ENCODE peak calls at places on chromosomes 13 and 19, in seven cellular contexts. G, P, H, S, N, J and K are unnamed samples.

GRCh38 chr19:45508931-45509691 is 1.8 kb downstream of the VASP start:
- DNase-seq in G (peak; percentile 96), P (peak; percentile 69), H (peak; percentile 75), S (peak; percentile 80), N (peak; percentile 66), J (no peak), K (peak; percentile 74)

GRCh38 chr19:48967346-48968178 is 2.5 kb downstream of the FTL start:
- DNase-seq in G (no peak), P (peak; percentile 58), H (peak; percentile 50), S (peak; percentile 71), N (peak; percentile 67), J (no peak), K (peak; percentile 74)

GRCh38 chr13:107545946-107546502 is 669.3 kb downstream of the LIG4 start:
- DNase-seq in G (no peak), P (no peak), H (no peak), S (no peak), N (no peak), J (no peak), K (no peak)

GRCh38 chr13:22372261-22372660 is 701.4 kb downstream of the FGF9 start:
- DNase-seq in G (no peak), P (no peak), H (no peak), S (no peak), N (no peak), J (no peak), K (no peak)

GRCh38 chr13:44305845-44306244 is 67.8 kb upstream of the SERP2 start:
- DNase-seq in G (no peak), P (peak; percentile 14), H (peak; percentile 29), S (no peak), N (peak; percentile 67), J (no peak), K (no peak)

GRCh38 chr13:99741979-99742378 is 229.6 kb downstream of the ZIC5 start:
- DNase-seq in G (no peak), P (no peak), H (no peak), S (no peak), N (no peak), J (no peak), K (no peak)

GRCh38 chr13:67156718-67157049 is 73.5 kb downstream of the PCDH9 start:
- DNase-seq in G (no peak), P (no peak), H (no peak), S (no peak), N (no peak), J (no peak), K (no peak)

GRCh38 chr13:43698743-43699142 is 88.0 kb downstream of the ENOX1 start:
- DNase-seq in G (no peak), P (peak; percentile 69), H (peak; percentile 4), S (no peak), N (peak; percentile 73), J (no peak), K (peak; percentile 36)

GRCh38 chr19:18073197-18073596 is 13.5 kb downstream of the IL12RB1 start:
- DNase-seq in G (no peak), P (no peak), H (no peak), S (no peak), N (no peak), J (no peak), K (no peak)

GRCh38 chr13:111184685-111185401 is 69.7 kb downstream of the ARHGEF7 start:
- DNase-seq in G (no peak), P (no peak), H (no peak), S (no peak), N (no peak), J (no peak), K (no peak)

GRCh38 chr13:40101708-40102359 is 446.4 kb downstream of the COG6 start:
- DNase-seq in G (no peak), P (no peak), H (no peak), S (no peak), N (no peak), J (peak; percentile 30), K (no peak)

GRCh38 chr19:55673465-55673864 is 1.6 kb upstream of the EPN1 start:
- DNase-seq in G (no peak), P (no peak), H (no peak), S (no peak), N (no peak), J (no peak), K (no peak)

GRCh38 chr13:98224557-98224956 is 47.5 kb upstream of the RNF113B start:
- DNase-seq in G (no peak), P (no peak), H (no peak), S (no peak), N (no peak), J (no peak), K (no peak)

GRCh38 chr13:77981191-77981925 is 62.7 kb upstream of the EDNRB start:
- DNase-seq in G (no peak), P (peak; percentile 27), H (peak; percentile 53), S (no peak), N (peak; percentile 13), J (no peak), K (peak; percentile 57)

GRCh38 chr19:54312011-54312410 is 955 bp downstream of the LILRA5 start:
- DNase-seq in G (peak; percentile 56), P (no peak), H (no peak), S (no peak), N (no peak), J (no peak), K (no peak)